ENCODE peak calls at places on chromosomes 11 and 22, in seven cellular contexts. One of them, this sample, is unnamed.

GRCh38 chr11:73386026-73386425 is 9.8 kb downstream of the RELT start:
- DNase-seq in H9: no peak
- DNase-seq in H1: no peak
- DNase-seq in neuronal stem cell: no peak
- DNase-seq in trophoblast cell: no peak
- DNase-seq in mesenchymal stem cell: no peak
- DNase-seq in IMR-90: no peak
- DNase-seq in this sample: no peak

GRCh38 chr11:1877211-1878133 is 14.2 kb downstream of the PRR33 start:
- DNase-seq in H9: no peak
- DNase-seq in H1: no peak
- DNase-seq in neuronal stem cell: no peak
- DNase-seq in trophoblast cell: no peak
- DNase-seq in mesenchymal stem cell: peak; percentile 44
- DNase-seq in IMR-90: no peak
- DNase-seq in this sample: peak; percentile 36

GRCh38 chr11:72579816-72580647 is 94.2 kb downstream of the PDE2A start:
- DNase-seq in H9: no peak
- DNase-seq in H1: no peak
- DNase-seq in neuronal stem cell: no peak
- DNase-seq in trophoblast cell: no peak
- DNase-seq in mesenchymal stem cell: no peak
- DNase-seq in IMR-90: no peak
- DNase-seq in this sample: no peak

GRCh38 chr22:39327995-39328754 is 8.8 kb upstream of the RPL3 start:
- DNase-seq in H9: no peak
- DNase-seq in H1: no peak
- DNase-seq in neuronal stem cell: no peak
- DNase-seq in trophoblast cell: no peak
- DNase-seq in mesenchymal stem cell: no peak
- DNase-seq in IMR-90: no peak
- DNase-seq in this sample: no peak

GRCh38 chr11:3773180-3773579 is 24.2 kb downstream of the NUP98 start:
- DNase-seq in H9: no peak
- DNase-seq in H1: no peak
- DNase-seq in neuronal stem cell: no peak
- DNase-seq in trophoblast cell: no peak
- DNase-seq in mesenchymal stem cell: no peak
- DNase-seq in IMR-90: no peak
- DNase-seq in this sample: peak; percentile 15

GRCh38 chr11:121066623-121067022 is 34.4 kb upstream of the TECTA start:
- DNase-seq in H9: no peak
- DNase-seq in H1: no peak
- DNase-seq in neuronal stem cell: no peak
- DNase-seq in trophoblast cell: no peak
- DNase-seq in mesenchymal stem cell: no peak
- DNase-seq in IMR-90: no peak
- DNase-seq in this sample: no peak

GRCh38 chr11:128421577-128421976 is 165.8 kb downstream of the ETS1 start:
- DNase-seq in H9: no peak
- DNase-seq in H1: no peak
- DNase-seq in neuronal stem cell: no peak
- DNase-seq in trophoblast cell: peak; percentile 25
- DNase-seq in mesenchymal stem cell: peak; percentile 78
- DNase-seq in IMR-90: peak; percentile 92
- DNase-seq in this sample: peak; percentile 16

GRCh38 chr22:31173386-31174145 is 13.6 kb downstream of the RNF185 start:
- DNase-seq in H9: no peak
- DNase-seq in H1: no peak
- DNase-seq in neuronal stem cell: no peak
- DNase-seq in trophoblast cell: peak; percentile 91
- DNase-seq in mesenchymal stem cell: peak; percentile 94
- DNase-seq in IMR-90: peak; percentile 95
- DNase-seq in this sample: peak; percentile 4

GRCh38 chr22:46653596-46653995 is 33.4 kb downstream of the GRAMD4 start:
- DNase-seq in H9: no peak
- DNase-seq in H1: no peak
- DNase-seq in neuronal stem cell: no peak
- DNase-seq in trophoblast cell: no peak
- DNase-seq in mesenchymal stem cell: no peak
- DNase-seq in IMR-90: no peak
- DNase-seq in this sample: no peak

GRCh38 chr22:45164217-45165123 is 745 bp downstream of the NUP50 start:
- DNase-seq in H9: no peak
- DNase-seq in H1: no peak
- DNase-seq in neuronal stem cell: peak; percentile 12
- DNase-seq in trophoblast cell: peak; percentile 42
- DNase-seq in mesenchymal stem cell: peak; percentile 42
- DNase-seq in IMR-90: no peak
- DNase-seq in this sample: peak; percentile 39

GRCh38 chr11:35982061-35982460 is 38.2 kb downstream of the LDLRAD3 start:
- DNase-seq in H9: no peak
- DNase-seq in H1: no peak
- DNase-seq in neuronal stem cell: no peak
- DNase-seq in trophoblast cell: no peak
- DNase-seq in mesenchymal stem cell: no peak
- DNase-seq in IMR-90: no peak
- DNase-seq in this sample: no peak

GRCh38 chr22:30185129-30185528 is 61.4 kb downstream of the LIF start:
- DNase-seq in H9: no peak
- DNase-seq in H1: no peak
- DNase-seq in neuronal stem cell: no peak
- DNase-seq in trophoblast cell: no peak
- DNase-seq in mesenchymal stem cell: peak; percentile 45
- DNase-seq in IMR-90: peak; percentile 71
- DNase-seq in this sample: no peak

GRCh38 chr22:36409067-36409466 is 21.3 kb upstream of the MYH9 start:
- DNase-seq in H9: no peak
- DNase-seq in H1: no peak
- DNase-seq in neuronal stem cell: no peak
- DNase-seq in trophoblast cell: no peak
- DNase-seq in mesenchymal stem cell: no peak
- DNase-seq in IMR-90: no peak
- DNase-seq in this sample: no peak

GRCh38 chr11:47207459-47207858 is 7.3 kb upstream of the DDB2 start:
- DNase-seq in H9: no peak
- DNase-seq in H1: no peak
- DNase-seq in neuronal stem cell: no peak
- DNase-seq in trophoblast cell: no peak
- DNase-seq in mesenchymal stem cell: no peak
- DNase-seq in IMR-90: no peak
- DNase-seq in this sample: no peak
- H2AK5ac ChIP-seq in H9: no peak overlapping the region
- H2AK5ac ChIP-seq in H1: no peak overlapping the region
- H2AK5ac ChIP-seq in neuronal stem cell: no peak overlapping the region
- H2AK5ac ChIP-seq in trophoblast cell: no peak overlapping the region
- H2AK5ac ChIP-seq in mesenchymal stem cell: no peak overlapping the region
- H2AK5ac ChIP-seq in IMR-90: no peak overlapping the region
- H2AK5ac ChIP-seq in this sample: no peak overlapping the region

GRCh38 chr11:10502065-10502680 is 38.8 kb downstream of the RNF141 start:
- DNase-seq in H9: no peak
- DNase-seq in H1: no peak
- DNase-seq in neuronal stem cell: no peak
- DNase-seq in trophoblast cell: no peak
- DNase-seq in mesenchymal stem cell: no peak
- DNase-seq in IMR-90: no peak
- DNase-seq in this sample: no peak

GRCh38 chr11:10503777-10504176 is 37.2 kb downstream of the RNF141 start:
- DNase-seq in H9: no peak
- DNase-seq in H1: no peak
- DNase-seq in neuronal stem cell: no peak
- DNase-seq in trophoblast cell: no peak
- DNase-seq in mesenchymal stem cell: no peak
- DNase-seq in IMR-90: no peak
- DNase-seq in this sample: no peak

GRCh38 chr11:10504490-10504889 is 36.5 kb downstream of the RNF141 start:
- DNase-seq in H9: no peak
- DNase-seq in H1: no peak
- DNase-seq in neuronal stem cell: no peak
- DNase-seq in trophoblast cell: no peak
- DNase-seq in mesenchymal stem cell: no peak
- DNase-seq in IMR-90: no peak
- DNase-seq in this sample: no peak

GRCh38 chr11:10502770-10503169 is 38.2 kb downstream of the RNF141 start:
- DNase-seq in H9: no peak
- DNase-seq in H1: no peak
- DNase-seq in neuronal stem cell: no peak
- DNase-seq in trophoblast cell: no peak
- DNase-seq in mesenchymal stem cell: no peak
- DNase-seq in IMR-90: no peak
- DNase-seq in this sample: no peak

DNA sequence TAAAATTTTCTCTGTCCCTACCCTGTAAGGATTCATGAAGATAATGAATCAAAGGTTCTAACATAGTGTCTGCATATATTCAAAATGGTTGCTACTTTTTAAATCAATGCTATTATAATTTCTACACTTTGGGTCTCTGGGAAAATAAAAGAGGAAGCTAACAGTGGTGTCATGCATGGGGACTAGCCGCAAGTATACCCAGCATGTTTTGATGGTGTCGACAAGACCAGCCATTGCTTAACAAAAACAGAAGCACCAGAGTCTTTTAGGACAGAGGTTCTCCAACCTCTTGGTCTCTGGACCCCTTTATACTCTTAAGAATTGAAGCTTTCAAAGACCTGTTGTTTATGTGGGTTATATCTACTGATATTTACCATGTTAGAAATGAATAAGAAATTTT is 37.8 kb downstream of the RNF141 start:
- DNase-seq in H9: no peak
- DNase-seq in H1: no peak
- DNase-seq in neuronal stem cell: no peak
- DNase-seq in trophoblast cell: peak; percentile 4
- DNase-seq in mesenchymal stem cell: no peak
- DNase-seq in IMR-90: no peak
- DNase-seq in this sample: no peak
- H3K4ac ChIP-seq in H9: no peak overlapping the region
- H3K4ac ChIP-seq in H1: no peak overlapping the region
- H3K4ac ChIP-seq in neuronal stem cell: no peak overlapping the region
- H3K4ac ChIP-seq in trophoblast cell: no peak overlapping the region
- H3K4ac ChIP-seq in mesenchymal stem cell: no peak overlapping the region
- H3K4ac ChIP-seq in IMR-90: no peak overlapping the region
- H3K4ac ChIP-seq in this sample: no peak overlapping the region

DNA sequence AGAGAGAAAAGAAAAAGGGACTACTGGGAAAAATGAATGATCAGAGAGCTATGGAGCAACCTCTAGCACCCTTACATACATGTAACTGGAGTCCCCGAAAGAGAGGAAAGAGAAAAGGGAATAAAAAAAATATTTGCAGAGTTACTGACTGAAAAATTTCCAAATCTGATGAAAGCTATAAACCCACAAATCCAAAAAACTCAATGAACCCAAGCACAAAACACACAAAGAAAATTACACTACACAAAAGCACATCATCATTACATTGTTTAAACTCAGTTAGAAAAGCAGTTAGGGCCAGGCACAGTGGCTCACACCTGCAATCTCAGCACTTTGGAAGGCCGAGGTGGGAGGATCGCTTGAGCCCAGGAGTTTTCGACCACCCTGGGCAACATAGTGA is 6.7 kb downstream of the VPS37C start:
- DNase-seq in H9: no peak
- DNase-seq in H1: no peak
- DNase-seq in neuronal stem cell: no peak
- DNase-seq in trophoblast cell: no peak
- DNase-seq in mesenchymal stem cell: no peak
- DNase-seq in IMR-90: no peak
- DNase-seq in this sample: no peak
- H4K8ac ChIP-seq in H9: no peak overlapping the region
- H4K8ac ChIP-seq in H1: no peak overlapping the region
- H4K8ac ChIP-seq in neuronal stem cell: no peak overlapping the region
- H4K8ac ChIP-seq in trophoblast cell: no peak overlapping the region
- H4K8ac ChIP-seq in mesenchymal stem cell: no peak overlapping the region
- H4K8ac ChIP-seq in IMR-90: no peak overlapping the region
- H4K8ac ChIP-seq in this sample: no peak overlapping the region

GRCh38 chr11:12286606-12287005 is 90.8 kb upstream of the PARVA start:
- DNase-seq in H9: no peak
- DNase-seq in H1: no peak
- DNase-seq in neuronal stem cell: no peak
- DNase-seq in trophoblast cell: no peak
- DNase-seq in mesenchymal stem cell: no peak
- DNase-seq in IMR-90: no peak
- DNase-seq in this sample: no peak
- H2AK5ac ChIP-seq in H9: no peak overlapping the region
- H2AK5ac ChIP-seq in H1: no peak overlapping the region
- H2AK5ac ChIP-seq in neuronal stem cell: no peak overlapping the region
- H2AK5ac ChIP-seq in trophoblast cell: no peak overlapping the region
- H2AK5ac ChIP-seq in mesenchymal stem cell: peak overlapping the region; percentile 89
- H2AK5ac ChIP-seq in IMR-90: peak overlapping the region; percentile 100
- H2AK5ac ChIP-seq in this sample: no peak overlapping the region

GRCh38 chr11:11822946-11823345 is 18.8 kb upstream of the USP47 start:
- DNase-seq in H9: no peak
- DNase-seq in H1: no peak
- DNase-seq in neuronal stem cell: no peak
- DNase-seq in trophoblast cell: no peak
- DNase-seq in mesenchymal stem cell: no peak
- DNase-seq in IMR-90: no peak
- DNase-seq in this sample: no peak

GRCh38 chr11:11826260-11826659 is 15.5 kb upstream of the USP47 start:
- DNase-seq in H9: no peak
- DNase-seq in H1: no peak
- DNase-seq in neuronal stem cell: no peak
- DNase-seq in trophoblast cell: no peak
- DNase-seq in mesenchymal stem cell: no peak
- DNase-seq in IMR-90: no peak
- DNase-seq in this sample: no peak

GRCh38 chr11:11821899-11822298 is 19.9 kb upstream of the USP47 start:
- DNase-seq in H9: no peak
- DNase-seq in H1: no peak
- DNase-seq in neuronal stem cell: no peak
- DNase-seq in trophoblast cell: no peak
- DNase-seq in mesenchymal stem cell: no peak
- DNase-seq in IMR-90: peak; percentile 53
- DNase-seq in this sample: no peak

GRCh38 chr11:11827272-11827671 is 14.5 kb upstream of the USP47 start:
- DNase-seq in H9: no peak
- DNase-seq in H1: no peak
- DNase-seq in neuronal stem cell: no peak
- DNase-seq in trophoblast cell: no peak
- DNase-seq in mesenchymal stem cell: no peak
- DNase-seq in IMR-90: no peak
- DNase-seq in this sample: no peak
- H3K4ac ChIP-seq in H9: no peak overlapping the region
- H3K4ac ChIP-seq in H1: no peak overlapping the region
- H3K4ac ChIP-seq in neuronal stem cell: no peak overlapping the region
- H3K4ac ChIP-seq in trophoblast cell: no peak overlapping the region
- H3K4ac ChIP-seq in mesenchymal stem cell: no peak overlapping the region
- H3K4ac ChIP-seq in IMR-90: no peak overlapping the region
- H3K4ac ChIP-seq in this sample: no peak overlapping the region

DNA sequence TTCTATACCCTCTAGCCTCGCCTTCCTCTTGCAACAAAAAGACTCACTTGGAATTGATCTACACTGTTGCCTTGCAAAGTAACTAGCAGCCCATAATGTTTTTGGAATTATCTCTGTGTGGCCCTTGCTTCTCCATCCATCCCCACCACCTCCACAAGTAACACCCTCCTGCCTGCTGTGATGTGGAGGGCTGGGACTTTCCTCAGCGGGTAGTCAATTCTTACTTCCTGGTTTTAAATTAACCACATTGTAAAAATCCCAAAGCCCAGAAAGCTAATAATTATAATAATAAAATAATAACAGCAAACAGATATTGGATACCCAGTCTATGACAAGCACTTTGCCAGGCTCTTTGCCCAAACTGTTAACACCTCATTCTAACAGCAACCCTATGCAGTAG is 40.8 kb upstream of the GALNT18 start:
- DNase-seq in H9: no peak
- DNase-seq in H1: no peak
- DNase-seq in neuronal stem cell: no peak
- DNase-seq in trophoblast cell: no peak
- DNase-seq in mesenchymal stem cell: no peak
- DNase-seq in IMR-90: no peak
- DNase-seq in this sample: no peak
- H4K8ac ChIP-seq in H9: no peak overlapping the region
- H4K8ac ChIP-seq in H1: no peak overlapping the region
- H4K8ac ChIP-seq in neuronal stem cell: no peak overlapping the region
- H4K8ac ChIP-seq in trophoblast cell: no peak overlapping the region
- H4K8ac ChIP-seq in mesenchymal stem cell: no peak overlapping the region
- H4K8ac ChIP-seq in IMR-90: no peak overlapping the region
- H4K8ac ChIP-seq in this sample: no peak overlapping the region

This sample was measured in mesendoderm.